ENCODE peak calls at places on chromosomes 2 and 18, in nine cellular contexts. D is fibroblast of lung, R is upper lobe of right lung, A is neural crest cell, Z is OCI-LY7, T is anterior cingulate cortex, C is T-helper 9 cell, W is foreskin fibroblast, F is progenitor cell of endocrine pancreas. L is an unnamed sample.
A peak's percentile ranks its signal among the peaks of the same experiment; 100 is the strongest.

GRCh38 chr2:147451902-147452515 is 392.8 kb upstream of the ACVR2A start:
- DNase-seq in F (no peak), A (no peak), C (no peak), D (no peak), R (no peak), W (no peak), T (no peak), Z (no peak), L (no peak)

GRCh38 chr2:11563784-11564666 is 30.2 kb downstream of the GREB1 start:
- DNase-seq in T (no peak), W (no peak), C (no peak), Z (no peak), F (no peak), D (no peak), R (peak; percentile 18), A (no peak), L (no peak)

GRCh38 chr18:75475228-75475627 is 47.7 kb upstream of the SMIM21 start:
- DNase-seq in A (no peak), R (no peak), C (no peak), T (no peak), F (no peak), Z (no peak), W (peak; percentile 87), D (peak; percentile 89), L (no peak)

GRCh38 chr18:52422985-52423601 is 83.1 kb downstream of the DCC start:
- DNase-seq in C (no peak), Z (no peak), R (no peak), D (no peak), W (no peak), A (no peak), T (no peak), F (no peak), L (no peak)

GRCh38 chr2:9264301-9264700 is 57.7 kb downstream of the ASAP2 start:
- DNase-seq in W (no peak), D (no peak), Z (no peak), R (no peak), F (no peak), A (no peak), T (no peak), C (no peak), L (no peak)

GRCh38 chr2:220528180-220528579 is 900.8 kb downstream of the SLC4A3 start:
- DNase-seq in F (no peak), C (no peak), Z (no peak), R (no peak), D (peak; percentile 56), T (no peak), A (no peak), W (peak; percentile 20), L (no peak)

GRCh38 chr18:21110667-21111350 is 804 bp downstream of the ROCK1 start:
- DNase-seq in T (no peak), Z (peak; percentile 80), R (peak; percentile 80), F (peak; percentile 20), C (peak; percentile 54), W (no peak), A (no peak), D (peak; percentile 47), L (peak; percentile 72)

GRCh38 chr2:175806115-175806470 is 196.0 kb downstream of the LNPK start:
- DNase-seq in A (no peak), R (no peak), W (no peak), C (no peak), F (no peak), T (no peak), Z (no peak), D (no peak), L (no peak)

GRCh38 chr2:134375935-134376334 is 122.1 kb downstream of the MGAT5 start:
- DNase-seq in T (no peak), C (no peak), F (no peak), A (no peak), R (no peak), Z (no peak), D (peak; percentile 73), W (peak; percentile 61), L (no peak)

GRCh38 chr2:164066095-164066494 is 330.3 kb upstream of the FIGN start:
- DNase-seq in Z (no peak), W (no peak), F (no peak), C (no peak), R (no peak), T (no peak), D (no peak), A (no peak), L (no peak)

GRCh38 chr2:26976242-26976641 is 5.8 kb downstream of the MAPRE3 start:
- DNase-seq in F (no peak), Z (no peak), R (no peak), C (no peak), A (no peak), T (no peak), W (no peak), D (peak; percentile 45), L (no peak)

GRCh38 chr18:59052965-59053960 is 86.4 kb upstream of the SEC11C start:
- DNase-seq in T (no peak), W (no peak), D (no peak), C (no peak), A (no peak), R (no peak), Z (no peak), F (no peak), L (no peak)

GRCh38 chr2:2933421-2933820 is 444.2 kb downstream of the EIPR1 start:
- DNase-seq in T (no peak), D (no peak), F (no peak), Z (no peak), W (no peak), R (no peak), C (no peak), A (peak; percentile 44), L (no peak)

GRCh38 chr18:6210349-6211173 is 204.2 kb downstream of the L3MBTL4 start:
- DNase-seq in C (no peak), T (no peak), W (no peak), D (no peak), R (no peak), Z (no peak), F (no peak), A (no peak), L (no peak)

GRCh38 chr18:58241877-58242276 is 197.9 kb downstream of the NEDD4L start:
- DNase-seq in A (no peak), T (no peak), W (peak; percentile 68), R (no peak), Z (no peak), F (no peak), C (no peak), D (peak; percentile 81), L (no peak)

L was measured in type B pancreatic cell.